ENCODE peak calls at places on chromosome 17, in four cellular contexts. One of them, this sample, is unnamed.

GRCh38 chr17:40675905-40676304 is 10.9 kb upstream of the KRT222 start:
- DNase-seq in stomach: no peak
- DNase-seq in testis: no peak
- DNase-seq in effector memory CD4-positive, alpha-beta T cell: no peak
- DNase-seq in this sample: no peak

GRCh38 chr17:39487946-39488345 is 26.7 kb downstream of the CDK12 start:
- DNase-seq in stomach: no peak
- DNase-seq in testis: no peak
- DNase-seq in effector memory CD4-positive, alpha-beta T cell: no peak
- DNase-seq in this sample: no peak

GRCh38 chr17:28030386-28030785 is 12.1 kb upstream of the NLK start:
- DNase-seq in stomach: no peak
- DNase-seq in testis: no peak
- DNase-seq in effector memory CD4-positive, alpha-beta T cell: no peak
- DNase-seq in this sample: no peak

GRCh38 chr17:63445065-63445464 is 1.0 kb downstream of the CYB561 start:
- DNase-seq in stomach: no peak
- DNase-seq in testis: no peak
- DNase-seq in effector memory CD4-positive, alpha-beta T cell: no peak
- DNase-seq in this sample: no peak

GRCh38 chr17:17039911-17040310 is 2.3 kb upstream of the MPRIP start:
- DNase-seq in stomach: no peak
- DNase-seq in testis: no peak
- DNase-seq in effector memory CD4-positive, alpha-beta T cell: no peak
- DNase-seq in this sample: no peak

GRCh38 chr17:2396568-2397246 is 4.2 kb downstream of the MNT start:
- DNase-seq in stomach: peak; percentile 93
- DNase-seq in testis: peak; percentile 96
- DNase-seq in effector memory CD4-positive, alpha-beta T cell: peak; percentile 32
- DNase-seq in this sample: peak; percentile 79

GRCh38 chr17:78997231-78997741 is 12.3 kb downstream of the CANT1 start:
- DNase-seq in stomach: no peak
- DNase-seq in testis: peak; percentile 26
- DNase-seq in effector memory CD4-positive, alpha-beta T cell: no peak
- DNase-seq in this sample: no peak

GRCh38 chr17:50692448-50693040 is 15.2 kb downstream of the ANKRD40 start:
- DNase-seq in stomach: no peak
- DNase-seq in testis: no peak
- DNase-seq in effector memory CD4-positive, alpha-beta T cell: no peak
- DNase-seq in this sample: no peak

GRCh38 chr17:47949197-47949759 is 7.9 kb downstream of the PNPO start:
- DNase-seq in stomach: peak; percentile 97
- DNase-seq in testis: peak; percentile 94
- DNase-seq in effector memory CD4-positive, alpha-beta T cell: peak; percentile 54
- DNase-seq in this sample: peak; percentile 70

GRCh38 chr17:19753049-19753444 is 4.9 kb upstream of the ALDH3A1 start:
- DNase-seq in stomach: peak; percentile 91
- DNase-seq in testis: no peak
- DNase-seq in effector memory CD4-positive, alpha-beta T cell: no peak
- DNase-seq in this sample: no peak

GRCh38 chr17:80910043-80910442 is 81.6 kb upstream of the CHMP6 start:
- DNase-seq in stomach: no peak
- DNase-seq in testis: no peak
- DNase-seq in effector memory CD4-positive, alpha-beta T cell: no peak
- DNase-seq in this sample: no peak

GRCh38 chr17:64306850-64307463 is 43.9 kb upstream of the TEX2 start:
- DNase-seq in stomach: peak; percentile 73
- DNase-seq in testis: peak; percentile 81
- DNase-seq in effector memory CD4-positive, alpha-beta T cell: peak; percentile 25
- DNase-seq in this sample: peak; percentile 39

GRCh38 chr17:9802294-9802693 is 10.9 kb upstream of the DHRS7C start:
- DNase-seq in stomach: no peak
- DNase-seq in testis: no peak
- DNase-seq in effector memory CD4-positive, alpha-beta T cell: no peak
- DNase-seq in this sample: no peak

GRCh38 chr17:30788918-30789317 is 35.6 kb downstream of the CRLF3 start:
- DNase-seq in stomach: no peak
- DNase-seq in testis: no peak
- DNase-seq in effector memory CD4-positive, alpha-beta T cell: no peak
- DNase-seq in this sample: no peak

GRCh38 chr17:41061969-41062368 is 2.1 kb upstream of the KRTAP2-3 start:
- DNase-seq in stomach: no peak
- DNase-seq in testis: no peak
- DNase-seq in effector memory CD4-positive, alpha-beta T cell: no peak
- DNase-seq in this sample: no peak

GRCh38 chr17:43588664-43589435 is 42.7 kb upstream of the ETV4 start:
- DNase-seq in stomach: no peak
- DNase-seq in testis: no peak
- DNase-seq in effector memory CD4-positive, alpha-beta T cell: no peak
- DNase-seq in this sample: no peak

GRCh38 chr17:43595466-43595865 is 49.3 kb upstream of the ETV4 start:
- DNase-seq in stomach: no peak
- DNase-seq in testis: no peak
- DNase-seq in effector memory CD4-positive, alpha-beta T cell: no peak
- DNase-seq in this sample: no peak

GRCh38 chr17:43588121-43588520 is 42.0 kb upstream of the ETV4 start:
- DNase-seq in stomach: no peak
- DNase-seq in testis: no peak
- DNase-seq in effector memory CD4-positive, alpha-beta T cell: no peak
- DNase-seq in this sample: no peak

GRCh38 chr17:43587647-43588046 is 41.5 kb upstream of the ETV4 start:
- DNase-seq in stomach: no peak
- DNase-seq in testis: no peak
- DNase-seq in effector memory CD4-positive, alpha-beta T cell: no peak
- DNase-seq in this sample: no peak

GRCh38 chr17:43591750-43592562 is 45.8 kb upstream of the ETV4 start:
- DNase-seq in stomach: peak; percentile 31
- DNase-seq in testis: peak; percentile 29
- DNase-seq in effector memory CD4-positive, alpha-beta T cell: no peak
- DNase-seq in this sample: no peak
- H3K27ac ChIP-seq in stomach: peak overlapping the region; percentile 85
- H3K27ac ChIP-seq in testis: no peak overlapping the region
- H3K27ac ChIP-seq in effector memory CD4-positive, alpha-beta T cell: no peak overlapping the region
- H3K27ac ChIP-seq in this sample: no peak overlapping the region

DNA sequence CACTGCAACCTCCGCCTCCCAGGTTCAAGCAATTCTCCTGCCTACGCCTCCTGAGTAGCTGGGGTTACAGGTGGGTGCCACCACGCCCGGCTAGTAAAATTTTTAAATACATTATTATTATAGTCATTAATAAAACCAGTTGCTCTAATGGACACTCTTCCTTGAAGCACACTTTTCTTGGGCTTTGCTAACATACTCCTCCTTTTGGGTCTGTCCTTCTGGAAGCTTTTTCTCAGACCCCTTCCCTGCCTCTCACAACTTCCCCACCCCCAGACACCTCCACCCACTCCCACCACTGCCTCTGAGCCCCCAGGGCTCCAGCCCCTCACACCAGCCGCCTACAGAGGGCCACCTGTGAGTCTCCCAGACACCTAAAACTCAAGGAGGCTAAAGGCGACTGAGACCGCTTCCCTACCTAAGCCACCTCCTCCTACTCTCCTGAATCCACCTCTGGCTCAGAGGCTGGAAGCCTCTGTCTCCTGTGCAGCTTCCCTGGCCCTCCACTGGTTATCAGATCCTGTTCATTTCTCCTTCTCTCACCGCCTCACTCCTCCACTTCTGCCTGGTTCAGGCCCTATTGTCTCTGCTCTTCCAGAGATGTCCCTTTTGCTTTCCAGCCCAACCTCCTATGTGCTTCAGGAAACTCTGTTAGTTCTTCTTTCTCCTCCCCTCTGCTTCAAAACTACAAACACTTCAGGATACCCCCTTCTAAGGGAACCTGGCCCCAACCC is 2.1 kb upstream of the CUEDC1 start:
- DNase-seq in stomach: peak; percentile 17
- DNase-seq in testis: no peak
- DNase-seq in effector memory CD4-positive, alpha-beta T cell: no peak
- DNase-seq in this sample: no peak
- H3K4me1 ChIP-seq in stomach: peaks cover 31% of the 10 kb centered on the region
- H3K4me1 ChIP-seq in testis: peaks cover 3% of the 10 kb centered on the region
- H3K4me1 ChIP-seq in effector memory CD4-positive, alpha-beta T cell: peaks cover 16% of the 10 kb centered on the region
- H3K4me1 ChIP-seq in this sample: peaks cover 4% of the 10 kb centered on the region

GRCh38 chr17:77701996-77702395 is 256.5 kb upstream of the TNRC6C start:
- DNase-seq in stomach: no peak
- DNase-seq in testis: no peak
- DNase-seq in effector memory CD4-positive, alpha-beta T cell: no peak
- DNase-seq in this sample: no peak
- H3K9me3 ChIP-seq in stomach: peaks cover 22% of the 10 kb centered on the region
- H3K9me3 ChIP-seq in testis: no peaks in the 10 kb centered on the region
- H3K9me3 ChIP-seq in effector memory CD4-positive, alpha-beta T cell: peaks cover 13% of the 10 kb centered on the region
- H3K9me3 ChIP-seq in this sample: peaks cover 5% of the 10 kb centered on the region

GRCh38 chr17:42568341-42569111 is 1.6 kb downstream of the MLX start:
- DNase-seq in stomach: no peak
- DNase-seq in testis: no peak
- DNase-seq in effector memory CD4-positive, alpha-beta T cell: no peak
- DNase-seq in this sample: no peak
- H3K27ac ChIP-seq in stomach: peak overlapping the region; percentile 97
- H3K27ac ChIP-seq in testis: no peak overlapping the region
- H3K27ac ChIP-seq in effector memory CD4-positive, alpha-beta T cell: no peak overlapping the region
- H3K27ac ChIP-seq in this sample: no peak overlapping the region

DNA sequence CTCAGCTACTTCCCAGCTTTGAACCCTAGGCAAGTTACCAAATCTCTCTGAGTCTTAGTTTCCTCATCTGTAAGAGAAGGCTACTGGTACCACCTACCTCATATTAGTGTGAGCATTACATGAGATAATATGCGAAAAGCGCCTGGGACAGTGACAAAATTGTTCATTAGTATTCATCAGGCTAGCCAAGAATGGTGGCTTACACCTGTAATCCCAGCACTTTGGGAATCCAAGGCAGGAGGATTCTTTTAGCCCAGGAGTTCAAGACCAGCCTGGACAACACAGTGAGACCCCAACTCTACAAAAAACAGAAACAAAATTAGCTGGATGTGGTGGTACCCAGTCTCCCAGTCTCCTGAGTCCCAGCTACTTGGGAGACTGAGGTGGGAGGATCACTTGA is 3.3 kb downstream of the PLCD3 start:
- DNase-seq in stomach: no peak
- DNase-seq in testis: no peak
- DNase-seq in effector memory CD4-positive, alpha-beta T cell: no peak
- DNase-seq in this sample: no peak
- H3K4me1 ChIP-seq in stomach: peaks cover 52% of the 10 kb centered on the region
- H3K4me1 ChIP-seq in testis: peaks cover 48% of the 10 kb centered on the region
- H3K4me1 ChIP-seq in effector memory CD4-positive, alpha-beta T cell: no peaks in the 10 kb centered on the region
- H3K4me1 ChIP-seq in this sample: peaks cover 4% of the 10 kb centered on the region

GRCh38 chr17:11245187-11245586 is 4.2 kb downstream of the SHISA6 start:
- DNase-seq in stomach: no peak
- DNase-seq in testis: no peak
- DNase-seq in effector memory CD4-positive, alpha-beta T cell: no peak
- DNase-seq in this sample: no peak
- H3K9me3 ChIP-seq in stomach: no peaks in the 10 kb centered on the region
- H3K9me3 ChIP-seq in testis: no peaks in the 10 kb centered on the region
- H3K9me3 ChIP-seq in effector memory CD4-positive, alpha-beta T cell: no peaks in the 10 kb centered on the region
- H3K9me3 ChIP-seq in this sample: no peaks in the 10 kb centered on the region